ENCODE peak calls at places on chromosome 2, in five cellular contexts. H is foreskin fibroblast; D is brain microvascular endothelial cell; M is activated CD4-positive, CD25-positive, alpha-beta regulatory T cell; K is left colon. U is an unnamed sample.

GRCh38 chr2:198102841-198103240 is 298.4 kb downstream of the PLCL1 start:
- DNase-seq in H (peak; percentile 4), D (no peak), M (no peak), K (no peak), U (no peak)

GRCh38 chr2:164786787-164787186 is 54.8 kb downstream of the COBLL1 start:
- DNase-seq in H (no peak), D (no peak), M (no peak), K (no peak), U (no peak)

GRCh38 chr2:187993516-187993915 is 298.2 kb upstream of the GULP1 start:
- DNase-seq in H (peak; percentile 21), D (peak; percentile 68), M (no peak), K (no peak), U (no peak)

GRCh38 chr2:216485237-216485636 is 13.4 kb upstream of the RPL37A start:
- DNase-seq in H (no peak), D (no peak), M (no peak), K (no peak), U (no peak)

GRCh38 chr2:68767031-68767961 is 32.7 kb downstream of the ARHGAP25 start:
- DNase-seq in H (no peak), D (no peak), M (peak; percentile 19), K (no peak), U (no peak)

GRCh38 chr2:16223071-16223470 is 282.7 kb downstream of the MYCN start:
- DNase-seq in H (no peak), D (no peak), M (no peak), K (no peak), U (no peak)

GRCh38 chr2:172342056-172342455 is 85.3 kb upstream of the ITGA6 start:
- DNase-seq in H (no peak), D (no peak), M (no peak), K (peak; percentile 46), U (no peak)

GRCh38 chr2:212974692-212975091 is 176.7 kb downstream of the IKZF2 start:
- DNase-seq in H (peak; percentile 59), D (peak; percentile 84), M (no peak), K (no peak), U (no peak)

GRCh38 chr2:68263632-68264031 is 11.3 kb upstream of the PPP3R1 start:
- DNase-seq in H (no peak), D (no peak), M (no peak), K (no peak), U (no peak)

GRCh38 chr2:68365087-68365486 is at the start of gene PLEK:
- DNase-seq in H (no peak), D (no peak), M (no peak), K (peak; percentile 51), U (peak; percentile 79)

GRCh38 chr2:11071207-11071606 is 84.1 kb upstream of the SLC66A3 start:
- DNase-seq in H (peak; percentile 22), D (peak; percentile 18), M (no peak), K (no peak), U (no peak)

GRCh38 chr2:29490037-29490436 is 374.8 kb downstream of the CLIP4 start:
- DNase-seq in H (no peak), D (no peak), M (no peak), K (no peak), U (no peak)

GRCh38 chr2:99660616-99661416 is 171.0 kb upstream of the REV1 start:
- DNase-seq in H (no peak), D (no peak), M (no peak), K (no peak), U (no peak)

GRCh38 chr2:232538671-232539070 is 821 bp upstream of the CHRNG start:
- DNase-seq in H (no peak), D (no peak), M (no peak), K (no peak), U (peak; percentile 36)

GRCh38 chr2:159600752-159601151 is 15.6 kb downstream of the BAZ2B start:
- DNase-seq in H (peak; percentile 52), D (peak; percentile 45), M (no peak), K (no peak), U (no peak)

GRCh38 chr2:233434666-233435375 is 80.5 kb downstream of the DGKD start:
- DNase-seq in H (no peak), D (no peak), M (no peak), K (peak; percentile 15), U (peak; percentile 44)

GRCh38 chr2:142190805-142191204 is 60.0 kb upstream of the LRP1B start:
- DNase-seq in H (peak; percentile 40), D (peak; percentile 40), M (no peak), K (no peak), U (no peak)

GRCh38 chr2:36789181-36789804 is 92.8 kb downstream of the VIT start:
- DNase-seq in H (no peak), D (no peak), M (no peak), K (no peak), U (no peak)

GRCh38 chr2:229601396-229601795 is 113.0 kb downstream of the DNER start:
- DNase-seq in H (peak; percentile 12), D (no peak), M (no peak), K (no peak), U (no peak)

GRCh38 chr2:190947711-190948251 is 66.2 kb downstream of the STAT1 start:
- DNase-seq in H (peak; percentile 68), D (peak; percentile 62), M (no peak), K (no peak), U (no peak)

GRCh38 chr2:158251356-158251755 is 149.7 kb downstream of the UPP2 start:
- DNase-seq in H (no peak), D (no peak), M (no peak), K (no peak), U (no peak)

GRCh38 chr2:219459460-219460311 is 25.0 kb downstream of the SPEG start:
- DNase-seq in H (peak; percentile 80), D (peak; percentile 29), M (no peak), K (peak; percentile 46), U (peak; percentile 75)

GRCh38 chr2:28532399-28532798 is 36.5 kb downstream of the PLB1 start:
- DNase-seq in H (no peak), D (no peak), M (no peak), K (no peak), U (no peak)

GRCh38 chr2:54597153-54597827 is 126.2 kb upstream of the EML6 start:
- DNase-seq in H (no peak), D (no peak), M (no peak), K (peak; percentile 69), U (no peak)

GRCh38 chr2:144959416-144959815 is 439.5 kb upstream of the ZEB2 start:
- DNase-seq in H (peak; percentile 33), D (no peak), M (no peak), K (no peak), U (no peak)

GRCh38 chr2:46540496-46541342 is 61.4 kb downstream of the TMEM247 start:
- DNase-seq in H (peak; percentile 80), D (peak; percentile 73), M (no peak), K (no peak), U (no peak)

GRCh38 chr2:21018290-21018689 is 25.6 kb downstream of the APOB start:
- DNase-seq in H (no peak), D (no peak), M (no peak), K (no peak), U (no peak)

GRCh38 chr2:62794791-62795190 is 89.3 kb downstream of the EHBP1 start:
- DNase-seq in H (peak; percentile 41), D (no peak), M (no peak), K (no peak), U (no peak)

GRCh38 chr2:223113161-223113560 is 61.2 kb downstream of the KCNE4 start:
- DNase-seq in H (peak; percentile 59), D (peak; percentile 32), M (no peak), K (no peak), U (no peak)

GRCh38 chr2:173831312-173832229 is 133.6 kb downstream of the SP3 start:
- DNase-seq in H (peak; percentile 80), D (peak; percentile 58), M (no peak), K (peak; percentile 43), U (no peak)

GRCh38 chr2:29528891-29529520 is 392.4 kb downstream of the ALK start:
- DNase-seq in H (peak; percentile 73), D (peak; percentile 82), M (no peak), K (peak; percentile 42), U (peak; percentile 57)